ENCODE peak calls at places on chromosomes 2 and 18, in seven cellular contexts. One of them, this sample, is unnamed. For H3K36me3 and H3K27me3, the result is how much of the 10 kb centered on the place peaks cover.

GRCh38 chr18:12904012-12904516 is 20.0 kb upstream of the PTPN2 start:
- DNase-seq in lower lobe of right lung: no peak
- DNase-seq in breast epithelium: no peak
- DNase-seq in fibroblast of lung: peak
- DNase-seq in body of pancreas: no peak
- DNase-seq in GM23338: no peak
- DNase-seq in IMR-90: no peak
- DNase-seq in this sample: no peak

GRCh38 chr2:160315337-160315736 is 115.3 kb upstream of the ITGB6 start:
- DNase-seq in lower lobe of right lung: no peak
- DNase-seq in breast epithelium: no peak
- DNase-seq in fibroblast of lung: peak
- DNase-seq in body of pancreas: no peak
- DNase-seq in GM23338: no peak
- DNase-seq in IMR-90: peak
- DNase-seq in this sample: no peak

GRCh38 chr18:77103181-77103875 is 29.3 kb downstream of the MBP start:
- DNase-seq in lower lobe of right lung: no peak
- DNase-seq in breast epithelium: no peak
- DNase-seq in fibroblast of lung: peak
- DNase-seq in body of pancreas: no peak
- DNase-seq in GM23338: no peak
- DNase-seq in IMR-90: peak
- DNase-seq in this sample: no peak

GRCh38 chr2:180722551-180723239 is 257.7 kb upstream of the UBE2E3 start:
- DNase-seq in lower lobe of right lung: no peak
- DNase-seq in breast epithelium: no peak
- DNase-seq in fibroblast of lung: peak
- DNase-seq in body of pancreas: no peak
- DNase-seq in GM23338: no peak
- DNase-seq in IMR-90: peak
- DNase-seq in this sample: no peak

GRCh38 chr2:45834372-45834771 is 182.9 kb downstream of the PRKCE start:
- DNase-seq in lower lobe of right lung: no peak
- DNase-seq in breast epithelium: no peak
- DNase-seq in fibroblast of lung: no peak
- DNase-seq in body of pancreas: no peak
- DNase-seq in GM23338: no peak
- DNase-seq in IMR-90: no peak
- DNase-seq in this sample: no peak

GRCh38 chr2:150639917-150640538 is 152.6 kb upstream of the RND3 start:
- DNase-seq in lower lobe of right lung: no peak
- DNase-seq in breast epithelium: no peak
- DNase-seq in fibroblast of lung: peak
- DNase-seq in body of pancreas: no peak
- DNase-seq in GM23338: no peak
- DNase-seq in IMR-90: peak
- DNase-seq in this sample: no peak

GRCh38 chr18:68847219-68847860 is 49.5 kb downstream of the CCDC102B start:
- DNase-seq in lower lobe of right lung: no peak
- DNase-seq in breast epithelium: no peak
- DNase-seq in fibroblast of lung: peak
- DNase-seq in body of pancreas: no peak
- DNase-seq in GM23338: peak
- DNase-seq in IMR-90: peak
- DNase-seq in this sample: peak

GRCh38 chr18:58660915-58661314 is 10.3 kb upstream of the MALT1 start:
- DNase-seq in lower lobe of right lung: no peak
- DNase-seq in breast epithelium: no peak
- DNase-seq in fibroblast of lung: no peak
- DNase-seq in body of pancreas: no peak
- DNase-seq in GM23338: no peak
- DNase-seq in IMR-90: no peak
- DNase-seq in this sample: no peak

GRCh38 chr2:179186126-179186525 is 78.5 kb downstream of the SESTD1 start:
- DNase-seq in lower lobe of right lung: no peak
- DNase-seq in breast epithelium: no peak
- DNase-seq in fibroblast of lung: peak
- DNase-seq in body of pancreas: no peak
- DNase-seq in GM23338: no peak
- DNase-seq in IMR-90: peak
- DNase-seq in this sample: no peak

GRCh38 chr2:102141011-102141914 is 1.3 kb upstream of the IL1R1 start:
- DNase-seq in lower lobe of right lung: no peak
- DNase-seq in breast epithelium: no peak
- DNase-seq in fibroblast of lung: peak
- DNase-seq in body of pancreas: no peak
- DNase-seq in GM23338: peak
- DNase-seq in IMR-90: peak
- DNase-seq in this sample: no peak

GRCh38 chr2:120395686-120396518 is 50.0 kb downstream of the INHBB start:
- DNase-seq in lower lobe of right lung: no peak
- DNase-seq in breast epithelium: no peak
- DNase-seq in fibroblast of lung: peak
- DNase-seq in body of pancreas: peak
- DNase-seq in GM23338: no peak
- DNase-seq in IMR-90: no peak
- DNase-seq in this sample: no peak

GRCh38 chr2:170715932-170716777 is 1.0 kb downstream of the SP5 start:
- DNase-seq in lower lobe of right lung: no peak
- DNase-seq in breast epithelium: no peak
- DNase-seq in fibroblast of lung: no peak
- DNase-seq in body of pancreas: no peak
- DNase-seq in GM23338: peak
- DNase-seq in IMR-90: no peak
- DNase-seq in this sample: no peak

GRCh38 chr2:207337234-207338219 is 171.8 kb upstream of the KLF7 start:
- DNase-seq in lower lobe of right lung: no peak
- DNase-seq in breast epithelium: no peak
- DNase-seq in fibroblast of lung: peak
- DNase-seq in body of pancreas: no peak
- DNase-seq in GM23338: no peak
- DNase-seq in IMR-90: peak
- DNase-seq in this sample: peak

GRCh38 chr2:118032169-118033013 is 18.5 kb upstream of the CCDC93 start:
- DNase-seq in lower lobe of right lung: no peak
- DNase-seq in breast epithelium: no peak
- DNase-seq in fibroblast of lung: peak
- DNase-seq in body of pancreas: peak
- DNase-seq in GM23338: peak
- DNase-seq in IMR-90: peak
- DNase-seq in this sample: peak

GRCh38 chr2:168116448-168116847 is 130.9 kb downstream of the STK39 start:
- DNase-seq in lower lobe of right lung: no peak
- DNase-seq in breast epithelium: no peak
- DNase-seq in fibroblast of lung: no peak
- DNase-seq in body of pancreas: no peak
- DNase-seq in GM23338: peak
- DNase-seq in IMR-90: peak
- DNase-seq in this sample: no peak

GRCh38 chr2:156221703-156222102 is 110.8 kb downstream of the NR4A2 start:
- DNase-seq in lower lobe of right lung: no peak
- DNase-seq in breast epithelium: no peak
- DNase-seq in fibroblast of lung: no peak
- DNase-seq in body of pancreas: no peak
- DNase-seq in GM23338: no peak
- DNase-seq in IMR-90: no peak
- DNase-seq in this sample: no peak

GRCh38 chr2:171515672-171516298 is 6.5 kb upstream of the CYBRD1 start:
- DNase-seq in lower lobe of right lung: no peak
- DNase-seq in breast epithelium: no peak
- DNase-seq in fibroblast of lung: peak
- DNase-seq in body of pancreas: no peak
- DNase-seq in GM23338: no peak
- DNase-seq in IMR-90: peak
- DNase-seq in this sample: no peak

GRCh38 chr2:29117636-29118303 is 2.6 kb downstream of the CLIP4 start:
- DNase-seq in lower lobe of right lung: no peak
- DNase-seq in breast epithelium: no peak
- DNase-seq in fibroblast of lung: peak
- DNase-seq in body of pancreas: no peak
- DNase-seq in GM23338: no peak
- DNase-seq in IMR-90: peak
- DNase-seq in this sample: no peak

GRCh38 chr2:64698668-64699444 is 45.1 kb upstream of the SERTAD2 start:
- DNase-seq in lower lobe of right lung: no peak
- DNase-seq in breast epithelium: no peak
- DNase-seq in fibroblast of lung: peak
- DNase-seq in body of pancreas: no peak
- DNase-seq in GM23338: no peak
- DNase-seq in IMR-90: peak
- DNase-seq in this sample: no peak

GRCh38 chr2:25036221-25036559 is 5.7 kb upstream of the EFR3B start:
- DNase-seq in lower lobe of right lung: no peak
- DNase-seq in breast epithelium: no peak
- DNase-seq in fibroblast of lung: no peak
- DNase-seq in body of pancreas: no peak
- DNase-seq in GM23338: no peak
- DNase-seq in IMR-90: no peak
- DNase-seq in this sample: no peak

GRCh38 chr2:10486601-10487079 is 38.5 kb upstream of the ODC1 start:
- DNase-seq in lower lobe of right lung: no peak
- DNase-seq in breast epithelium: no peak
- DNase-seq in fibroblast of lung: no peak
- DNase-seq in body of pancreas: peak
- DNase-seq in GM23338: no peak
- DNase-seq in IMR-90: no peak
- DNase-seq in this sample: no peak

GRCh38 chr2:68388772-68389171 is 23.7 kb downstream of the PLEK start:
- DNase-seq in lower lobe of right lung: no peak
- DNase-seq in breast epithelium: no peak
- DNase-seq in fibroblast of lung: no peak
- DNase-seq in body of pancreas: no peak
- DNase-seq in GM23338: no peak
- DNase-seq in IMR-90: no peak
- DNase-seq in this sample: no peak

GRCh38 chr2:162257416-162257815 is 14.2 kb upstream of the FAP start:
- DNase-seq in lower lobe of right lung: no peak
- DNase-seq in breast epithelium: no peak
- DNase-seq in fibroblast of lung: no peak
- DNase-seq in body of pancreas: no peak
- DNase-seq in GM23338: no peak
- DNase-seq in IMR-90: peak
- DNase-seq in this sample: no peak

GRCh38 chr2:234998404-234999211 is 46.8 kb downstream of the SH3BP4 start:
- DNase-seq in lower lobe of right lung: no peak
- DNase-seq in breast epithelium: no peak
- DNase-seq in fibroblast of lung: peak
- DNase-seq in body of pancreas: no peak
- DNase-seq in GM23338: no peak
- DNase-seq in IMR-90: no peak
- DNase-seq in this sample: no peak

GRCh38 chr18:43571078-43571689 is 293.9 kb upstream of the SYT4 start:
- DNase-seq in lower lobe of right lung: no peak
- DNase-seq in breast epithelium: no peak
- DNase-seq in fibroblast of lung: peak
- DNase-seq in body of pancreas: peak
- DNase-seq in GM23338: peak
- DNase-seq in IMR-90: peak
- DNase-seq in this sample: peak

GRCh38 chr2:149573760-149574159 is 13.8 kb downstream of the MMADHC start:
- DNase-seq in lower lobe of right lung: no peak
- DNase-seq in breast epithelium: no peak
- DNase-seq in fibroblast of lung: no peak
- DNase-seq in body of pancreas: no peak
- DNase-seq in GM23338: no peak
- DNase-seq in IMR-90: peak
- DNase-seq in this sample: no peak
- H3K36me3 ChIP-seq in lower lobe of right lung: half or more
- H3K36me3 ChIP-seq in breast epithelium: under half
- H3K36me3 ChIP-seq in fibroblast of lung: under half
- H3K36me3 ChIP-seq in body of pancreas: under half
- H3K36me3 ChIP-seq in GM23338: under half
- H3K36me3 ChIP-seq in IMR-90: under half
- H3K36me3 ChIP-seq in this sample: under half

GRCh38 chr2:176151199-176152099 is at the start of gene HOXD4:
- DNase-seq in lower lobe of right lung: no peak
- DNase-seq in breast epithelium: no peak
- DNase-seq in fibroblast of lung: peak
- DNase-seq in body of pancreas: no peak
- DNase-seq in GM23338: peak
- DNase-seq in IMR-90: no peak
- DNase-seq in this sample: no peak

GRCh38 chr2:176148758-176149483 is 2.4 kb upstream of the HOXD4 start:
- DNase-seq in lower lobe of right lung: no peak
- DNase-seq in breast epithelium: no peak
- DNase-seq in fibroblast of lung: no peak
- DNase-seq in body of pancreas: no peak
- DNase-seq in GM23338: peak
- DNase-seq in IMR-90: no peak
- DNase-seq in this sample: no peak

GRCh38 chr2:176147790-176148496 is 3.4 kb upstream of the HOXD4 start:
- DNase-seq in lower lobe of right lung: no peak
- DNase-seq in breast epithelium: no peak
- DNase-seq in fibroblast of lung: no peak
- DNase-seq in body of pancreas: no peak
- DNase-seq in GM23338: peak
- DNase-seq in IMR-90: no peak
- DNase-seq in this sample: no peak

GRCh38 chr2:176150338-176151198 is 782 bp upstream of the HOXD4 start:
- DNase-seq in lower lobe of right lung: no peak
- DNase-seq in breast epithelium: no peak
- DNase-seq in fibroblast of lung: no peak
- DNase-seq in body of pancreas: no peak
- DNase-seq in GM23338: peak
- DNase-seq in IMR-90: no peak
- DNase-seq in this sample: no peak

GRCh38 chr2:176149484-176150337 is 1.6 kb upstream of the HOXD4 start:
- DNase-seq in lower lobe of right lung: no peak
- DNase-seq in breast epithelium: no peak
- DNase-seq in fibroblast of lung: no peak
- DNase-seq in body of pancreas: no peak
- DNase-seq in GM23338: peak
- DNase-seq in IMR-90: no peak
- DNase-seq in this sample: no peak
- H3K27me3 ChIP-seq in lower lobe of right lung: half or more
- H3K27me3 ChIP-seq in breast epithelium: under half
- H3K27me3 ChIP-seq in fibroblast of lung: half or more
- H3K27me3 ChIP-seq in body of pancreas: half or more
- H3K27me3 ChIP-seq in GM23338: half or more
- H3K27me3 ChIP-seq in IMR-90: half or more
- H3K27me3 ChIP-seq in this sample: under half

DNA sequence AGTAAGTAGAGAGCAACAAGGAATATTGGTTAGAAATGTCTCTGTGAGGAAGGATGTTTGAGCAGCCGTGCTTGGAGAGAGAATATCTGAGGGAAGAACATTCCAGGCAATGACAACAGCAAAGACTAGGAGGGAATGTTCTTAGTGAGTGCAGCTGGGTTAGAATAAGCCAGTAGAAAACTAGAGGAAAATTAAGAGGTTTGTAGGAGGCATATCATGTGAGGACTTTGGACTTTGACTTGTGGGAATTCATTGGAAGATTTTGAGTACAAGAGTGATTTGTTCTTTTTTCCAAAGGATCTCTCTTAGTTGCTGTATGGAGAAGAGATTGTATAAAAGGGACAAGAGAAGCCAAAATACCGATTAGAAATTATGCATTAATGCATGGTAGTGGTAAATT is 47.2 kb downstream of the PPM1B start:
- DNase-seq in lower lobe of right lung: no peak
- DNase-seq in breast epithelium: no peak
- DNase-seq in fibroblast of lung: no peak
- DNase-seq in body of pancreas: no peak
- DNase-seq in GM23338: no peak
- DNase-seq in IMR-90: no peak
- DNase-seq in this sample: no peak
- H3K36me3 ChIP-seq in lower lobe of right lung: half or more
- H3K36me3 ChIP-seq in breast epithelium: under half
- H3K36me3 ChIP-seq in fibroblast of lung: under half
- H3K36me3 ChIP-seq in body of pancreas: under half
- H3K36me3 ChIP-seq in GM23338: under half
- H3K36me3 ChIP-seq in IMR-90: under half
- H3K36me3 ChIP-seq in this sample: under half

GRCh38 chr2:240917684-240918257 is 11.6 kb downstream of the CROCC2 start:
- DNase-seq in lower lobe of right lung: peak
- DNase-seq in breast epithelium: no peak
- DNase-seq in fibroblast of lung: peak
- DNase-seq in body of pancreas: peak
- DNase-seq in GM23338: no peak
- DNase-seq in IMR-90: no peak
- DNase-seq in this sample: no peak
- H3K27me3 ChIP-seq in lower lobe of right lung: under half
- H3K27me3 ChIP-seq in breast epithelium: under half
- H3K27me3 ChIP-seq in fibroblast of lung: under half
- H3K27me3 ChIP-seq in body of pancreas: under half
- H3K27me3 ChIP-seq in GM23338: under half
- H3K27me3 ChIP-seq in IMR-90: under half
- H3K27me3 ChIP-seq in this sample: under half

This sample was measured in MM.1S.